ENCODE peak calls at places on chromosomes 12 and 14, in five cellular contexts. D, U, X, I and Y are unnamed samples.

GRCh38 chr12:132170094-132170636 is 25.9 kb downstream of the NOC4L start:
- DNase-seq in D (no peak), U (no peak), X (peak; percentile 66), I (peak; percentile 92), Y (peak; percentile 95)

GRCh38 chr14:101719708-101720107 is 41.8 kb upstream of the PPP2R5C start:
- DNase-seq in D (no peak), U (no peak), X (no peak), I (no peak), Y (no peak)

GRCh38 chr14:29734732-29735131 is 192.9 kb downstream of the PRKD1 start:
- DNase-seq in D (no peak), U (no peak), X (no peak), I (no peak), Y (no peak)

GRCh38 chr14:59046746-59047145 is 141.7 kb upstream of the DAAM1 start:
- DNase-seq in D (no peak), U (no peak), X (no peak), I (no peak), Y (peak; percentile 67)

GRCh38 chr14:64958743-64959142 is 13.4 kb downstream of the RAB15 start:
- DNase-seq in D (no peak), U (no peak), X (no peak), I (no peak), Y (no peak)

GRCh38 chr12:4909734-4910501 is at the start of gene KCNA1:
- DNase-seq in D (no peak), U (no peak), X (no peak), I (peak; percentile 12), Y (peak; percentile 14)

GRCh38 chr14:100027771-100028490 is 37.3 kb upstream of the EVL start:
- DNase-seq in D (no peak), U (no peak), X (no peak), I (peak; percentile 63), Y (peak; percentile 71)

GRCh38 chr14:64438181-64438839 is 27.0 kb upstream of the AKAP5 start:
- DNase-seq in D (no peak), U (no peak), X (peak; percentile 63), I (peak; percentile 84), Y (peak; percentile 76)

GRCh38 chr12:66367015-66367667 is 64.8 kb downstream of the HELB start:
- DNase-seq in D (no peak), U (no peak), X (no peak), I (no peak), Y (no peak)

GRCh38 chr14:54556535-54556934 is 10.4 kb upstream of the SAMD4A start:
- DNase-seq in D (no peak), U (no peak), X (peak; percentile 58), I (no peak), Y (no peak)

GRCh38 chr12:9615420-9616135 is 7.9 kb upstream of the KLRB1 start:
- DNase-seq in D (no peak), U (no peak), X (no peak), I (no peak), Y (no peak)

GRCh38 chr14:34713681-34714319 is 593 bp downstream of the CFL2 start:
- DNase-seq in D (no peak), U (peak; percentile 49), X (peak; percentile 59), I (peak; percentile 77), Y (peak; percentile 87)

GRCh38 chr12:11672833-11673232 is 23.4 kb downstream of the ETV6 start:
- DNase-seq in D (no peak), U (no peak), X (no peak), I (no peak), Y (no peak)

GRCh38 chr14:81268016-81268416 is 47.3 kb upstream of the GTF2A1 start:
- DNase-seq in D (no peak), U (no peak), X (no peak), I (peak; percentile 5), Y (no peak)

GRCh38 chr14:99479903-99480855 is 480 bp downstream of the SETD3 start:
- DNase-seq in D (no peak), U (peak; percentile 60), X (peak; percentile 51), I (peak; percentile 67), Y (peak; percentile 73)

GRCh38 chr12:95574030-95574429 is 22.8 kb upstream of the USP44 start:
- DNase-seq in D (no peak), U (no peak), X (no peak), I (no peak), Y (no peak)

GRCh38 chr14:74501135-74501614 is 7.6 kb downstream of the ISCA2 start:
- DNase-seq in D (no peak), U (peak; percentile 66), X (peak; percentile 63), I (peak; percentile 84), Y (peak; percentile 82)

GRCh38 chr14:30005114-30005698 is 77.6 kb upstream of the PRKD1 start:
- DNase-seq in D (no peak), U (no peak), X (peak; percentile 68), I (peak; percentile 81), Y (peak; percentile 69)

GRCh38 chr12:67988600-67988999 is 647 bp upstream of the IFNG-AS1 start:
- DNase-seq in D (no peak), U (no peak), X (no peak), I (no peak), Y (no peak)

GRCh38 chr14:54398028-54398368 is 1.2 kb downstream of the CDKN3 start:
- DNase-seq in D (no peak), U (no peak), X (peak; percentile 3), I (no peak), Y (no peak)

GRCh38 chr12:10717410-10717809 is 5.7 kb downstream of the YBX3 start:
- DNase-seq in D (no peak), U (no peak), X (peak; percentile 86), I (peak; percentile 52), Y (no peak)

GRCh38 chr14:79248131-79248530 is 963.2 kb downstream of the DIO2 start:
- DNase-seq in D (no peak), U (no peak), X (no peak), I (no peak), Y (no peak)

DNA sequence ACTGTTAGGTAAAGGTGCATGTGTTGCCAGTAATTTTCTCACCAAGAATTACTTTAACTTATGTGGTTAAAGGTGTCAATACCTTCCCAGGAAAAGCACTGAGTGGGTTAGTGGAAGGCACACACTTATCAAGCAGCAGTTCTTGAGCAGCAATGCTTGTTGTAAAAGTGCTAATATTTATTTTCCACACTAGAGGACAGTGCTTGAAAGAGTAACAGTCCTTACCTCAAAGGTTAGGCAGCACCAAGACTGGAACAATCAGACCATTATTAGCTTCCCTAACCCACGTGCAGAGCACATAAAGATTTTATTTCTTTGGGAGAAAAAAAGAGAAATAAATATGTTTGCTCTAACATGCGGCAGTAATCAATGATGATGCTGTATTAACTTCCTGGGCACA is 48.8 kb upstream of the KRR1 start:
- DNase-seq in D (no peak), U (no peak), X (peak; percentile 25), I (peak; percentile 73), Y (peak; percentile 81)
- TF ChIP-seq CTCF in D (no peak), U (peak; percentile 44), X (peak; percentile 18), I (peak; percentile 58), Y (peak; percentile 45)

GRCh38 chr12:121184425-121184824 is 25.5 kb upstream of the P2RX4 start:
- DNase-seq in D (no peak), U (no peak), X (peak; percentile 91), I (no peak), Y (no peak)
- TF ChIP-seq CTCF in D (no peak), U (no peak), X (no peak), I (no peak), Y (no peak)

DNA sequence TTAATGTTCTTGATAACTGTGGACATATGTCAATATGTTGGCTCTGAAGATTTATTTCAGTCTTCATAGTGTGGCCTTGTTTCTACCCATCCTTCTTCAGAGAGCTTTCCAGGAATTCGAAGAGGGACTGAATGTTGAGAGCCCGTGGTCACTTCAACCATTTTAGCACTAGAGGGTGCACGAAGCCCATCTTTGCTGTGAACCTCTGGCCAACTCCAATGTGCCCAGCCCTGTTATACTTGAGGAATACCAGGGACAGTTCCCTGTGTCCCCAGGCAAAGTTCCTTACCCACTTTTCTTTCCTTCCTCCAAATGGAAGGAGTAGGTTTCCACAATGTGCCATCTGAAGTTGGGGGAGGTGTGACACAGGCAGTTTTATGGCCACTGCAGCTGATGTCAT is 603.5 kb downstream of the RPL10L start:
- DNase-seq in D (no peak), U (no peak), X (peak; percentile 61), I (peak; percentile 46), Y (peak; percentile 17)
- TF ChIP-seq CTCF in D (no peak), U (no peak), X (no peak), I (peak; percentile 49), Y (no peak)

GRCh38 chr12:29053567-29053966 is 95.5 kb upstream of the FAR2 start:
- DNase-seq in D (no peak), U (no peak), X (peak; percentile 9), I (no peak), Y (no peak)

GRCh38 chr12:29051221-29051620 is 97.9 kb upstream of the FAR2 start:
- DNase-seq in D (no peak), U (no peak), X (peak; percentile 18), I (peak; percentile 74), Y (peak; percentile 49)

GRCh38 chr12:29050503-29050902 is 98.6 kb upstream of the FAR2 start:
- DNase-seq in D (no peak), U (no peak), X (no peak), I (no peak), Y (no peak)

DNA sequence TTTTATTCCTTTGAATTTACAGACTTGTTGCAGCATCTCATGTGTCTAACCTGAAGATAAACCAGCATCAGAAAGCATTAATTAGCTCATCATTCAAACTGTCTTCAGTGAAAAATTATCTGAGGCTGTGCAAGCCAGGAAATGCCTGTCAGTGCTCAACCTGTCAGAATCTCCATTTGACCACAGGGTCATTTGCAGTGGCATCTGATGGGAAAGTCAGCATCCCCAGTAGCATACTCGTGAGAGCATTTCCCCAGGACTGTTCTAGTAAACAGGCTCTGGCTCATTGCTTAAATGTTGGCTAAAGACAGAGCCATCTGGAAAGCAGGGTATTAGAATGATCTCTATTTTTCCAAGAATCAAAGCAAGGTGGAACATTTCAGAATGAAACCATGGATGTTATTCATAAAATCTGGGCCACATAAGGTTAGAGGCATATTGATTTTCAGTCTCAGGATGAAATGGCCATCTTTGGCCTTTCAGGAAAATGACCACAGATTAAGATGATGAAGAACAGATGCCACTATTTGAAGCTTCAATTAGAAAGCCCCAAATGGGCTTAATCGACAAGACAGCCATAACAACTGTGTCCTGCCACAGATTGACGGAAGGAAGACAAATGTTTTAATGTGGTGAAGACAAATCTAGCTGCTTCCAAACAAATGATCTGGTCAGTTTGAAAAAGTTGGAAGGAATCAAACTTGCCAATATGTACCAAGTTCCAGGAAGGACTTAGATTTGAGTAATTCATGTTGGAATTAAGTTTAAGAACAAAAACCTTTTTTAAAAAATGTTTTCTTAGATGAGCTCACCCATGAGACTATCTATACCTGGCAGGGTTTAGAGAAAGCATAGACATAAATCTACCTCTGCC is 94.1 kb upstream of the FAR2 start:
- DNase-seq in D (no peak), U (no peak), X (no peak), I (peak; percentile 41), Y (peak; percentile 23)
- TF ChIP-seq CTCF in D (no peak), U (no peak), X (no peak), I (no peak), Y (no peak)

DNA sequence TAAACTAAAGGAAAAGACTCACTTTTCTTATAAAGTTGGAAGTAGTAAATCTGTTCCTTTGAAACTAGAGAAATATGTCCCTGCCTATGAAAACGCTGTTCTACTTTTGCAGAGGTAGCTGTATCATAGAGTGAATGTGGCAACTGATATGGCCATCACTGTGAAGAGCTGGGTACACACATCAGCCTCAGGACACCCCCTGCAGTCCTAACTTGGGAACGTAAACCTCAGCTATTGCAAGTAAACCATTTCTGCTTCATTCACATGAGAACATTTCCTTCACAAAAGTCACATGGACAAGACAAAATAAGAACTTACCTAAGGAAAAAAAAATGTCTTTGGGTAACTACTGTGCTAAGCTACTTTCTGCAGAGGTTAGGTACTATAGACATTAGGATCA is 233.3 kb upstream of the PPFIA2 start:
- DNase-seq in D (no peak), U (no peak), X (peak; percentile 17), I (peak; percentile 28), Y (no peak)
- TF ChIP-seq CTCF in D (no peak), U (peak; percentile 47), X (no peak), I (peak; percentile 3), Y (no peak)

GRCh38 chr12:54390668-54391551 is 6.4 kb upstream of the ZNF385A start:
- DNase-seq in D (peak; percentile 31), U (no peak), X (no peak), I (no peak), Y (no peak)
- TF ChIP-seq CTCF in D (no peak), U (peak; percentile 18), X (no peak), I (no peak), Y (no peak)